ENCODE peak calls at places on chromosomes 5 and 9, in nine cellular contexts. N is fibroblast of mammary gland, W is neural progenitor cell, Z is BJ, F is epithelial cell of esophagus, B is stomach, G is adrenal gland, D is mesendoderm, M is bronchial epithelial cell. X is an unnamed sample.

GRCh38 chr5:154284433-154284832 is 93.9 kb downstream of the GALNT10 start:
- DNase-seq in N (no peak), W (no peak), Z (no peak), F (no peak), B (no peak), G (no peak), D (no peak), M (no peak), X (no peak)

GRCh38 chr9:93941493-93941892 is 13.7 kb downstream of the BARX1 start:
- DNase-seq in N (no peak), W (no peak), Z (no peak), F (no peak), B (no peak), G (no peak), D (no peak), M (no peak), X (no peak)

GRCh38 chr5:80346055-80346454 is 26.3 kb downstream of the SPZ1 start:
- DNase-seq in N (peak), W (peak), Z (no peak), F (peak), B (no peak), G (no peak), D (peak), M (peak), X (peak)

GRCh38 chr9:118271331-118271730 is 567.1 kb downstream of the TLR4 start:
- DNase-seq in N (no peak), W (no peak), Z (no peak), F (no peak), B (no peak), G (no peak), D (no peak), M (no peak), X (no peak)

GRCh38 chr5:1315709-1316587 is 21.1 kb upstream of the TERT start:
- DNase-seq in N (no peak), W (peak), Z (no peak), F (peak), B (peak), G (peak), D (peak), M (peak), X (peak)

GRCh38 chr9:114680266-114681011 is 1.6 kb downstream of the TEX48 start:
- DNase-seq in N (peak), W (no peak), Z (no peak), F (no peak), B (no peak), G (no peak), D (peak), M (no peak), X (no peak)

GRCh38 chr5:44981708-44982107 is 173.0 kb downstream of the MRPS30 start:
- DNase-seq in N (no peak), W (no peak), Z (no peak), F (no peak), B (no peak), G (no peak), D (no peak), M (no peak), X (no peak)

GRCh38 chr5:133992429-133993151 is 12.2 kb downstream of the VDAC1 start:
- DNase-seq in N (no peak), W (no peak), Z (no peak), F (no peak), B (peak), G (no peak), D (no peak), M (no peak), X (no peak)

GRCh38 chr9:90441814-90442213 is 200.8 kb downstream of the DIRAS2 start:
- DNase-seq in N (no peak), W (no peak), Z (no peak), F (peak), B (no peak), G (no peak), D (no peak), M (peak), X (no peak)

GRCh38 chr5:131634666-131634995 is 398 bp downstream of the RAPGEF6 start:
- DNase-seq in N (peak), W (peak), Z (no peak), F (peak), B (peak), G (no peak), D (peak), M (peak), X (peak)

GRCh38 chr9:37984672-37985611 is 81.0 kb upstream of the SLC25A51 start:
- DNase-seq in N (peak), W (peak), Z (peak), F (peak), B (no peak), G (peak), D (no peak), M (peak), X (no peak)

GRCh38 chr9:78230761-78231160 is 5.1 kb upstream of the CEP78 start:
- DNase-seq in N (no peak), W (no peak), Z (no peak), F (no peak), B (no peak), G (no peak), D (no peak), M (no peak), X (no peak)

GRCh38 chr5:87074934-87075541 is 192.6 kb upstream of the RASA1 start:
- DNase-seq in N (no peak), W (peak), Z (no peak), F (peak), B (no peak), G (no peak), D (peak), M (peak), X (no peak)

GRCh38 chr9:133268335-133269056 is 6.5 kb downstream of the ABO start:
- DNase-seq in N (no peak), W (no peak), Z (no peak), F (no peak), B (no peak), G (no peak), D (no peak), M (no peak), X (no peak)

GRCh38 chr9:104895572-104895971 is 32.4 kb downstream of the ABCA1 start:
- DNase-seq in N (peak), W (no peak), Z (peak), F (peak), B (no peak), G (peak), D (no peak), M (peak), X (no peak)

GRCh38 chr5:98769256-98770157 is 4.0 kb upstream of the RGMB start:
- DNase-seq in N (peak), W (peak), Z (no peak), F (peak), B (peak), G (no peak), D (peak), M (no peak), X (peak)

GRCh38 chr9:107336718-107337360 is 53.8 kb downstream of the RAD23B start:
- DNase-seq in N (peak), W (no peak), Z (no peak), F (peak), B (peak), G (peak), D (no peak), M (peak), X (no peak)

GRCh38 chr9:123478967-123479602 is 123.1 kb downstream of the CRB2 start:
- DNase-seq in N (no peak), W (no peak), Z (no peak), F (no peak), B (no peak), G (no peak), D (no peak), M (no peak), X (peak)

GRCh38 chr5:159547466-159548195 is 217.3 kb upstream of the IL12B start:
- DNase-seq in N (peak), W (no peak), Z (no peak), F (no peak), B (no peak), G (no peak), D (no peak), M (no peak), X (no peak)

GRCh38 chr5:40221796-40222195 is 457.9 kb upstream of the PTGER4 start:
- DNase-seq in N (peak), W (no peak), Z (peak), F (peak), B (no peak), G (no peak), D (no peak), M (peak), X (no peak)

GRCh38 chr5:39520232-39520572 is 95.4 kb upstream of the DAB2 start:
- DNase-seq in N (peak), W (no peak), Z (no peak), F (no peak), B (no peak), G (no peak), D (no peak), M (no peak), X (peak)

GRCh38 chr5:36060516-36060885 is 6.2 kb downstream of the UGT3A2 start:
- DNase-seq in N (peak), W (no peak), Z (no peak), F (no peak), B (no peak), G (no peak), D (peak), M (no peak), X (no peak)

GRCh38 chr9:71740199-71740598 is 28.1 kb downstream of the CEMIP2 start:
- DNase-seq in N (no peak), W (no peak), Z (no peak), F (peak), B (no peak), G (no peak), D (no peak), M (peak), X (no peak)

GRCh38 chr9:98580956-98581355 is 127.8 kb downstream of the GABBR2 start:
- DNase-seq in N (no peak), W (no peak), Z (no peak), F (no peak), B (no peak), G (no peak), D (no peak), M (no peak), X (no peak)

GRCh38 chr5:1479581-1480188 is 34.4 kb upstream of the SLC6A3 start:
- DNase-seq in N (peak), W (peak), Z (no peak), F (peak), B (peak), G (peak), D (peak), M (peak), X (peak)

GRCh38 chr5:83911367-83911919 is 190.8 kb upstream of the HAPLN1 start:
- DNase-seq in N (no peak), W (no peak), Z (no peak), F (no peak), B (no peak), G (no peak), D (no peak), M (no peak), X (no peak)

GRCh38 chr9:111197251-111197650 is 132.8 kb downstream of the OR2K2 start:
- DNase-seq in N (no peak), W (no peak), Z (no peak), F (no peak), B (no peak), G (no peak), D (no peak), M (no peak), X (no peak)

GRCh38 chr9:111037744-111038335 is 430 bp downstream of the LPAR1 start:
- DNase-seq in N (peak), W (peak), Z (no peak), F (peak), B (peak), G (no peak), D (peak), M (no peak), X (peak)

DNA sequence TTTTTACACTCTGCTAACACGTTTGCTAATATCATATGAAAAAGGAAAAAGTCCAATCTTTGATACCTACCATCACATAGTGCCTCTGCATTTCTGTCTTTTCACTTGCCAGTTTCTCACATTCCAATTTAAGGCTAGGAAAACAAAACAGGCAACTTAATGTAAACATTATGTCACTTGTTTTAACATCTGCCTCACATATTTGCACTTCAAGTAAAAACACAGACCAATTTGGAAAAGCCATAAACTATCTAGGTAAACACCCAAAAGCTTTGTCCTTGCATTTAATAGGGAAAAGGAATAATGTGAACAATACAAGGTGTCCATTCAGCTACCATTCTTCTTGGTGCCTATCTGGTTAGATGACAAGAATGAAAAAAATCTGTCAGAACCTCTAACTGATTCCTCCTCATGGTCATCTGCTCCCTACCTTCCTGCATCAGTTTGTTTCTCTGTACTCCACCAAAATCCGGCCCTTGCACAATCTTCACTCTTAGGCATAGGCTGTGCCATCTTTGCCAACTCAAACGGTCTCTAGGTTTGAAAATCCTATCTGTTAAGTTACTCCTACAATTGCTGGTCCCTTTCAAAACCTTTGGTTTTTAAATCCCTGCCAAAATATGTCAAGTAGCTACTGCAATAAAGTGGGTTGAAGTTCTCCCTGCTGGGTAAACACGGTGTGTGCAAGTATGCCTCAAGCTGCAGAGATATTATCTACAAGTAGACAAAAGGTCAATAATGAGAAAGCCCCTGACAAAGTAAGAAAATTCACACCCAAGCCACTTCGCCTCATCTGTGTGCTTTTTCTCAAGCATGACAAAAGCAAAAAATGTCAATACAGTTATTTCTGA is 3.4 kb downstream of the TLE1 start:
- DNase-seq in N (peak), W (no peak), Z (no peak), F (peak), B (no peak), G (peak), D (no peak), M (no peak), X (peak)
- H3K4me3 ChIP-seq in N (no peak), W (peak), Z (no peak), F (peak), B (peak), G (no peak), D (peak), M (no peak), X (peak)

GRCh38 chr9:14419302-14419937 is 105.5 kb upstream of the NFIB start:
- DNase-seq in N (no peak), W (no peak), Z (no peak), F (no peak), B (no peak), G (no peak), D (no peak), M (no peak), X (no peak)
- H3K4me3 ChIP-seq in N (no peak), W (no peak), Z (no peak), F (no peak), B (peak), G (no peak), D (no peak), M (no peak), X (no peak)

GRCh38 chr5:112923988-112924387 is 2.0 kb upstream of the REEP5 start:
- DNase-seq in N (no peak), W (no peak), Z (no peak), F (no peak), B (no peak), G (no peak), D (no peak), M (no peak), X (no peak)

GRCh38 chr5:112921031-112921832 is 795 bp downstream of the REEP5 start:
- DNase-seq in N (peak), W (peak), Z (no peak), F (peak), B (peak), G (peak), D (peak), M (peak), X (peak)

GRCh38 chr5:112918679-112919078 is 3.3 kb downstream of the REEP5 start:
- DNase-seq in N (no peak), W (no peak), Z (no peak), F (no peak), B (no peak), G (no peak), D (no peak), M (no peak), X (no peak)

GRCh38 chr5:112921833-112922817 is at the start of gene REEP5:
- DNase-seq in N (peak), W (peak), Z (no peak), F (peak), B (peak), G (peak), D (peak), M (peak), X (peak)

DNA sequence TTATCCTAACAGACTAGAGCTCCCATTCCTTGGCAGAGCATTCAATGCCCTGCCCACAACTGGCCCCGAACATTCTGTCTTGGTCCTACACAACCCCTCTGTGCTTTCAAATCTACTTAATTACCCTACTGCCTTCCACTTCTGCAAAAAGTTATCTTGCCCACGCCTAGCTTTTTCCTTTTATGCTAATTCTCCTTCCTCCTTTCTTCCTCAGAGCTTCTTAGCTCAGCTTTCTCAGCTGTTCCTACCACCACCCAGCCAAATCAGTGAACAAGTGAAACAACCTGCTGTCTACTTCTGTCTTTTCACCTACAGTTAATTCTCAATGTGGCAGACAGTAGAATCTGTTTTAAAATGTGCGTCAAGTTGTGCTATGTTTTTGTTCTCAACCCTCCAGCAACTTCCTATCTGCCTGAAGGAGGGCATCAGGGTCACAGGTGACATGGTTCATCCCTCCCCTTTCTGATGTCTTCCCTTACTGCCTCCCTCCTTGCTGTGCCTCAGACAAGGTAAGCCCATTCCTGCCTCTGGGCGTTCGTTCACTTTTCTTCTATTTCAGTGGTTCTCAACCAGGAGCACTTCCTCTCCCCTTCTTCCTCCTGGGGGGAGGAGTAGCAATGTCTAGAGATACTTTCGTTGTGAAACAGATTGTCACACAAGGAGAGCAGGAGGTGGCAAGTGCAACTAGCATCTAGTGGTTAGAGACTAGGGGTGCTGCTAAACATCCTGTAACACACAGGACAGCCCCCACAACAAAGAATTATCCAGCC is 1.3 kb upstream of the REEP5 start:
- DNase-seq in N (no peak), W (no peak), Z (no peak), F (no peak), B (no peak), G (no peak), D (peak), M (no peak), X (no peak)
- H3K4me3 ChIP-seq in N (no peak), W (no peak), Z (no peak), F (no peak), B (peak), G (no peak), D (no peak), M (no peak), X (no peak)

GRCh38 chr9:34701023-34701768 is 8.7 kb downstream of the CCL21 start:
- DNase-seq in N (peak), W (peak), Z (no peak), F (peak), B (peak), G (peak), D (peak), M (peak), X (peak)
- H3K4me3 ChIP-seq in N (peak), W (peak), Z (peak), F (peak), B (peak), G (no peak), D (no peak), M (peak), X (peak)

GRCh38 chr5:64164166-64164565 is 1.5 kb upstream of the RNF180 start:
- DNase-seq in N (peak), W (no peak), Z (no peak), F (no peak), B (no peak), G (no peak), D (no peak), M (no peak), X (no peak)
- H3K4me3 ChIP-seq in N (no peak), W (no peak), Z (no peak), F (no peak), B (no peak), G (no peak), D (no peak), M (no peak), X (no peak)

DNA sequence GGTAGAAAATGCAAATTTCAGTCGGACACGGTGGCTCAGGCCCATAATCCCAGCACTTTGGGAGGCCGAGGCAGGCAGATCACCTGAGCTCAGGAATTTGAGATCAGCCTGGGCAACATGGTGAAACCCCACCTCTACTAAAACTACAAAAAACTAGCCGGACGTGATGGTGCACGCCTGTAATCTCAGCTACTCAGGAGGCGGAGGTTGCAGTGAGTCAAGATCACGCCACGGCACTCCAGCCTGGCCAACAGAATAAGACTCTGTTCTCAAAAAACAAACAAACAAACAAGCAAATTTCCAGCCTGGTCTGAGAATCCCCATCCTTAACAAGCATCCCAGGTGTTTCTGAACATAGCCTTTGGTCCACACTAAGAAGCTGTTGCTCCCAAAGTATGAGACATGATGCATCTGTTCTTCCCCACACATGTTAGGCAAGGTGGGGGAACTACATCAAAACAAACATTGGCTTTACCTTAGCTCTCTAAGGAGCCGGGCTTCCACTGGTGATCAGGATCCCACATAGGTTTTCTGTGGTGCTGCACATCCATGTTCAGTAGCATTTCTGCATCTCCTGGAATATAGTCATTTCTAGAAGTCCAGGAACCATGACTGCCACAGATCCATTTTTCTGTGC is 92.5 kb upstream of the DMRT1 start:
- DNase-seq in N (no peak), W (no peak), Z (no peak), F (peak), B (no peak), G (no peak), D (no peak), M (peak), X (no peak)
- H3K4me3 ChIP-seq in N (no peak), W (no peak), Z (no peak), F (no peak), B (no peak), G (no peak), D (no peak), M (no peak), X (no peak)

GRCh38 chr9:73152445-73152844 is 780 bp downstream of the ANXA1 start:
- DNase-seq in N (peak), W (no peak), Z (no peak), F (peak), B (no peak), G (no peak), D (peak), M (peak), X (peak)
- H3K4me3 ChIP-seq in N (peak), W (no peak), Z (peak), F (peak), B (peak), G (no peak), D (no peak), M (peak), X (peak)

DNA sequence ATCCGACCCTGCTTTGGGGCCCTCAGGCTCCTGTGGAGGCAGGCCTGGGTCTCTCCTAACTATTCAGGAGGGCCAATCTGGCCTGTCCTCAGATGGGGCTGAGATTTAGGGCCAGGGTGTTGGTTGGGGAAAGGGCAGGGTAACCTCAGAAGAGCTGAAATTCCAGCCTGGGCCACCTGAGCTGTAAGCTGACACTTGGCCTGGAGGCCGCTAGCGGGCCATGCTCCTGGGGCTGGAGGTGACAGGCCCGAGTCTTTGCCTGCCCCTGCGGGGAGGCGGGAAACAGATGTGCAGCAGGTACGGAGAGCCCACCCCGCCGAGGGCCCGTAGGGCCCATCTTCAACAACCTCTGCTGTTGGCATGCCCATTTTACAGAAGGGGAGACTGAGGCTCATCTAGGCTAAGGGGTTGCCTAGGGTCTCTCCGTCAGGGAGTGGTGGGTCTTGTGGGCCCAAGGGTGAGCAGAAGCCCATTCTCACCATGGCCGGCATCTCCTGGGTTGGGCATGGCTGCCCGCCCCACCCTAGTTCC is 69.5 kb downstream of the RXRA start:
- DNase-seq in N (no peak), W (no peak), Z (no peak), F (no peak), B (no peak), G (no peak), D (no peak), M (no peak), X (no peak)
- H3K4me3 ChIP-seq in N (no peak), W (no peak), Z (no peak), F (no peak), B (peak), G (no peak), D (no peak), M (no peak), X (no peak)

X was measured in hepatocyte.